ENCODE peak calls at places on chromosomes 5 and 9, in four cellular contexts. One of them, this sample, is unnamed.

GRCh38 chr5:29208026-29208425 is 1985.5 kb upstream of the CDH6 start:
- DNase-seq in HTR-8/SVneo: no peak
- DNase-seq in CD8-positive, alpha-beta T cell: no peak
- DNase-seq in fibroblast of lung: peak; percentile 27
- DNase-seq in this sample: no peak

GRCh38 chr9:86034863-86035734 is 64.3 kb downstream of the GOLM1 start:
- DNase-seq in fibroblast of lung: peak; percentile 66
- DNase-seq in CD8-positive, alpha-beta T cell: no peak
- DNase-seq in HTR-8/SVneo: peak; percentile 18
- DNase-seq in this sample: no peak

GRCh38 chr5:3200356-3200755 is 395.3 kb upstream of the IRX1 start:
- DNase-seq in HTR-8/SVneo: no peak
- DNase-seq in CD8-positive, alpha-beta T cell: no peak
- DNase-seq in fibroblast of lung: no peak
- DNase-seq in this sample: no peak

GRCh38 chr9:17881371-17881770 is 302.5 kb downstream of the SH3GL2 start:
- DNase-seq in fibroblast of lung: no peak
- DNase-seq in HTR-8/SVneo: no peak
- DNase-seq in CD8-positive, alpha-beta T cell: no peak
- DNase-seq in this sample: no peak

GRCh38 chr5:170121321-170121720 is 15.6 kb downstream of the FOXI1 start:
- DNase-seq in CD8-positive, alpha-beta T cell: no peak
- DNase-seq in fibroblast of lung: peak; percentile 21
- DNase-seq in HTR-8/SVneo: no peak
- DNase-seq in this sample: no peak

GRCh38 chr9:84419203-84419602 is 78.6 kb upstream of the SLC28A3 start:
- DNase-seq in CD8-positive, alpha-beta T cell: no peak
- DNase-seq in fibroblast of lung: no peak
- DNase-seq in HTR-8/SVneo: peak; percentile 20
- DNase-seq in this sample: no peak

GRCh38 chr5:1754531-1755220 is 45.0 kb downstream of the MRPL36 start:
- DNase-seq in CD8-positive, alpha-beta T cell: no peak
- DNase-seq in fibroblast of lung: no peak
- DNase-seq in HTR-8/SVneo: no peak
- DNase-seq in this sample: no peak

GRCh38 chr5:154395407-154396106 is 50.2 kb upstream of the SAP30L start:
- DNase-seq in fibroblast of lung: peak; percentile 55
- DNase-seq in HTR-8/SVneo: no peak
- DNase-seq in CD8-positive, alpha-beta T cell: no peak
- DNase-seq in this sample: no peak

GRCh38 chr9:16105576-16105975 is 552.7 kb downstream of the CCDC171 start:
- DNase-seq in HTR-8/SVneo: no peak
- DNase-seq in CD8-positive, alpha-beta T cell: no peak
- DNase-seq in fibroblast of lung: peak; percentile 51
- DNase-seq in this sample: no peak

GRCh38 chr5:528625-529511 is 4.6 kb upstream of the SLC9A3 start:
- DNase-seq in CD8-positive, alpha-beta T cell: no peak
- DNase-seq in HTR-8/SVneo: no peak
- DNase-seq in fibroblast of lung: no peak
- DNase-seq in this sample: no peak